ENCODE peak calls at places on chromosomes 6 and 20, in five cellular contexts. One of them, this sample, is unnamed.

GRCh38 chr20:6489361-6490154 is 277.9 kb upstream of the BMP2 start:
- DNase-seq in lower leg skin: no peak
- DNase-seq in M059J: peak
- DNase-seq in A549: no peak
- DNase-seq in NCI-H1436: no peak
- DNase-seq in this sample: peak

GRCh38 chr20:32982617-32983458 is 21.4 kb downstream of the SUN5 start:
- DNase-seq in lower leg skin: no peak
- DNase-seq in M059J: peak
- DNase-seq in A549: no peak
- DNase-seq in NCI-H1436: no peak
- DNase-seq in this sample: peak

GRCh38 chr6:31086788-31087440 is 25.5 kb downstream of the C6orf15 start:
- DNase-seq in lower leg skin: no peak
- DNase-seq in M059J: peak
- DNase-seq in A549: no peak
- DNase-seq in NCI-H1436: no peak
- DNase-seq in this sample: no peak

GRCh38 chr6:37998366-37998765 is 178.8 kb downstream of the ZFAND3 start:
- DNase-seq in lower leg skin: no peak
- DNase-seq in M059J: no peak
- DNase-seq in A549: no peak
- DNase-seq in NCI-H1436: no peak
- DNase-seq in this sample: no peak

GRCh38 chr6:14984454-14984853 is 261.4 kb upstream of the JARID2 start:
- DNase-seq in lower leg skin: peak
- DNase-seq in M059J: peak
- DNase-seq in A549: no peak
- DNase-seq in NCI-H1436: no peak
- DNase-seq in this sample: peak

GRCh38 chr6:152110878-152111820 is 303.7 kb downstream of the ESR1 start:
- DNase-seq in lower leg skin: no peak
- DNase-seq in M059J: peak
- DNase-seq in A549: no peak
- DNase-seq in NCI-H1436: no peak
- DNase-seq in this sample: peak

GRCh38 chr6:36120539-36120938 is 9.8 kb upstream of the MAPK13 start:
- DNase-seq in lower leg skin: no peak
- DNase-seq in M059J: no peak
- DNase-seq in A549: no peak
- DNase-seq in NCI-H1436: no peak
- DNase-seq in this sample: no peak

GRCh38 chr20:45100563-45101245 is at the start of gene KCNS1:
- DNase-seq in lower leg skin: no peak
- DNase-seq in M059J: peak
- DNase-seq in A549: no peak
- DNase-seq in NCI-H1436: no peak
- DNase-seq in this sample: no peak

GRCh38 chr20:41095110-41095969 is 42.0 kb upstream of the PLCG1 start:
- DNase-seq in lower leg skin: no peak
- DNase-seq in M059J: peak
- DNase-seq in A549: peak
- DNase-seq in NCI-H1436: peak
- DNase-seq in this sample: peak

GRCh38 chr20:53948383-53949318 is 121.7 kb downstream of the BCAS1 start:
- DNase-seq in lower leg skin: no peak
- DNase-seq in M059J: no peak
- DNase-seq in A549: no peak
- DNase-seq in NCI-H1436: no peak
- DNase-seq in this sample: no peak

GRCh38 chr6:164005312-164005711 is 590.8 kb downstream of the QKI start:
- DNase-seq in lower leg skin: no peak
- DNase-seq in M059J: peak
- DNase-seq in A549: no peak
- DNase-seq in NCI-H1436: no peak
- DNase-seq in this sample: no peak

GRCh38 chr6:39496951-39497350 is 174.4 kb upstream of the KCNK16 start:
- DNase-seq in lower leg skin: peak
- DNase-seq in M059J: peak
- DNase-seq in A549: no peak
- DNase-seq in NCI-H1436: no peak
- DNase-seq in this sample: peak